ENCODE peak calls at places on chromosomes 5 and 9, in nine cellular contexts. X is K562, U is endothelial cell of umbilical vein, Q is SK-N-SH, T is A549, W is HCT116, D is HepG2, L is H1, Z is GM12878. O is an unnamed sample.

GRCh38 chr9:95506692-95507455 is 9.9 kb downstream of the PTCH1 start:
- DNase-seq in X (peak; percentile 41), D (peak; percentile 47), W (no peak), T (peak; percentile 65), Z (no peak), Q (peak; percentile 64), U (peak; percentile 71), L (no peak), O (peak; percentile 80)

GRCh38 chr5:172170251-172170701 is 17.7 kb downstream of the STK10 start:
- DNase-seq in W (no peak), X (no peak), T (no peak), Q (no peak), Z (no peak), U (no peak), D (no peak), L (no peak), O (no peak)

GRCh38 chr9:29966247-29966646 is 2393.0 kb upstream of the C9orf72 start:
- DNase-seq in Q (no peak), U (no peak), L (no peak), D (no peak), Z (no peak), X (no peak), W (no peak), T (peak; percentile 2), O (no peak)

GRCh38 chr9:84296146-84296843 is 44.3 kb downstream of the SLC28A3 start:
- DNase-seq in U (no peak), Q (no peak), T (peak; percentile 15), Z (peak; percentile 66), W (no peak), L (no peak), D (no peak), X (no peak), O (peak; percentile 46)

GRCh38 chr9:120348951-120349429 is 231.0 kb downstream of the CDK5RAP2 start:
- DNase-seq in U (peak; percentile 39), X (peak; percentile 58), W (peak; percentile 31), Z (no peak), T (peak; percentile 62), Q (peak; percentile 85), L (peak; percentile 47), D (peak; percentile 44), O (peak; percentile 52)

GRCh38 chr5:36875789-36876388 is 680 bp upstream of the NIPBL start:
- DNase-seq in X (peak; percentile 74), W (peak; percentile 51), L (no peak), Z (peak; percentile 46), T (peak; percentile 75), U (peak; percentile 85), D (peak; percentile 59), Q (peak; percentile 81), O (peak; percentile 89)

GRCh38 chr5:17190242-17190778 is 27.1 kb upstream of the BASP1 start:
- DNase-seq in W (peak; percentile 46), Z (no peak), L (no peak), T (peak; percentile 66), D (peak; percentile 23), U (peak; percentile 95), Q (peak; percentile 35), X (peak; percentile 42), O (peak; percentile 73)

GRCh38 chr5:99795026-99795425 is 740.1 kb upstream of the FAM174A start:
- DNase-seq in Q (no peak), X (no peak), L (no peak), W (no peak), Z (no peak), T (no peak), U (no peak), D (no peak), O (no peak)

GRCh38 chr5:96881511-96882115 is 5.3 kb downstream of the ERAP2 start:
- DNase-seq in X (no peak), D (no peak), Q (no peak), L (no peak), Z (no peak), T (no peak), U (peak; percentile 88), W (no peak), O (peak; percentile 25)

GRCh38 chr5:42250-42649 is 49.7 kb upstream of the PLEKHG4B start:
- DNase-seq in U (no peak), D (no peak), Z (no peak), T (peak; percentile 41), X (no peak), Q (no peak), W (no peak), L (no peak), O (peak; percentile 21)

GRCh38 chr5:176529824-176530195 is 7.4 kb downstream of the RNF44 start:
- DNase-seq in Q (no peak), W (no peak), X (no peak), L (no peak), Z (no peak), T (no peak), U (no peak), D (no peak), O (no peak)

GRCh38 chr5:2374703-2375102 is 376.8 kb downstream of the IRX2 start:
- DNase-seq in Q (no peak), D (no peak), X (no peak), L (no peak), W (no peak), Z (no peak), U (no peak), T (no peak), O (no peak)

GRCh38 chr5:137357436-137357835 is 141.7 kb downstream of the SPOCK1 start:
- DNase-seq in U (no peak), L (no peak), T (no peak), Z (no peak), X (no peak), Q (no peak), W (no peak), D (no peak), O (no peak)

GRCh38 chr9:33651125-33651524 is 127.1 kb downstream of the ANKRD18B start:
- DNase-seq in Q (no peak), U (no peak), L (no peak), D (no peak), X (no peak), W (no peak), Z (no peak), T (peak; percentile 4), O (peak; percentile 25)

GRCh38 chr5:130155395-130155794 is 251.1 kb downstream of the CHSY3 start:
- DNase-seq in X (no peak), W (no peak), T (no peak), Z (no peak), U (no peak), D (no peak), Q (no peak), L (no peak), O (no peak)

GRCh38 chr5:6405591-6405990 is 27.2 kb upstream of the MED10 start:
- DNase-seq in D (no peak), T (no peak), X (no peak), L (no peak), U (no peak), Z (no peak), Q (no peak), W (no peak), O (no peak)

GRCh38 chr5:81233080-81233634 is at the start of gene CKMT2:
- DNase-seq in U (peak; percentile 50), X (no peak), T (no peak), L (peak; percentile 61), Z (no peak), Q (no peak), W (no peak), D (peak; percentile 33), O (no peak)

GRCh38 chr5:14266686-14267085 is 123.5 kb downstream of the TRIO start:
- DNase-seq in L (no peak), Q (no peak), W (no peak), X (peak; percentile 39), D (no peak), Z (no peak), U (peak; percentile 43), T (no peak), O (peak; percentile 14)

GRCh38 chr5:14268738-14269137 is 125.6 kb downstream of the TRIO start:
- DNase-seq in T (no peak), U (peak; percentile 39), D (no peak), X (no peak), W (no peak), L (no peak), Z (no peak), Q (no peak), O (no peak)

GRCh38 chr5:14269395-14269794 is 126.3 kb downstream of the TRIO start:
- DNase-seq in Q (no peak), X (no peak), D (no peak), W (no peak), Z (no peak), U (no peak), L (no peak), T (no peak), O (no peak)

GRCh38 chr5:14267166-14267838 is 124.2 kb downstream of the TRIO start:
- DNase-seq in Z (no peak), U (peak; percentile 35), D (peak; percentile 25), T (peak; percentile 39), L (no peak), W (no peak), Q (no peak), X (peak; percentile 26), O (peak; percentile 13)

GRCh38 chr5:14268236-14268701 is 125.1 kb downstream of the TRIO start:
- DNase-seq in U (peak; percentile 77), W (peak; percentile 90), L (no peak), Z (no peak), T (peak; percentile 83), D (peak; percentile 76), X (peak; percentile 46), Q (no peak), O (peak; percentile 26)
- H3K4me3 ChIP-seq in U (no peak overlapping the region), W (peak overlapping the region; percentile 0), L (no peak overlapping the region), Z (no peak overlapping the region), T (no peak overlapping the region), D (no peak overlapping the region), X (no peak overlapping the region), Q (no peak overlapping the region), O (no peak overlapping the region)

DNA sequence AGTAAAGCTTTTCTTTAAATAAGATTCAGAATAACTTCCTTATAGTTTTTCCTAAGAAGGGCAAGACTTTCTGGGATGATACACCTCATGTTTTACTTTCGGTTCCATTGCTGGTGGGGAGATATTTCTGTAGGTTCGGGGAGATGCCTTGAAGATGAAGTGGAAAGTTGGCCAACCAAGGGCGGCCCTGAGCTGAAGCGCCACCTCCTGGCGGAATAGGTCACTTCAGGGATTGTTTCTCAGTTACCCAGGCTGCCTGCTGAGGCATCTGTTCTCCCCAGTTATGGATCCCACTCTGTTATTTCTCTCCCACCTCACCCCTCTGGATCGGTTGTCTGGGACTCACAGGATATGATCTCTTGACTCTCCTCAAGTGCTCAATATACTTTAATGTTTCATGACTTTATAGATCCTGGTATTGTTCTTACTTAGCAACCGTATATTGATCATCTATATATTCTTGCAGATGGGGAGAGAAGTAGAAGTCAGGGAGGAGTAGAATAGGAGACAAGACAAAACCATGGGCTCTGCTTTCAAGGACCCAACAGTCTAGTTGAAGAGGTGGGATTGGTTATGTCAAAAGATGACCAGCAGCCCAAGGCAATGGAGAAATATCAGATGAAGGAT is 23.4 kb downstream of the MEGF10 start:
- DNase-seq in T (peak; percentile 50), W (peak; percentile 33), Q (peak; percentile 44), D (peak; percentile 16), L (no peak), Z (no peak), U (peak; percentile 69), X (peak; percentile 71), O (peak; percentile 60)
- TF ChIP-seq MAX in T (no peak), W (no peak), Q (no peak), D (no peak), L (no peak), Z (no peak), U (no peak), X (no peak), O (no peak)

GRCh38 chr9:118569151-118569550 is 800.1 kb downstream of the BRINP1 start:
- DNase-seq in L (no peak), D (no peak), W (no peak), Q (no peak), Z (no peak), U (no peak), T (no peak), X (no peak), O (no peak)
- H3K4me3 ChIP-seq in L (no peak overlapping the region), D (no peak overlapping the region), W (no peak overlapping the region), Q (no peak overlapping the region), Z (no peak overlapping the region), U (no peak overlapping the region), T (no peak overlapping the region), X (no peak overlapping the region), O (no peak overlapping the region)

GRCh38 chr5:169602535-169602934 is 19.0 kb downstream of the SPDL1 start:
- DNase-seq in Q (no peak), T (no peak), W (no peak), X (no peak), D (no peak), U (no peak), Z (no peak), L (no peak), O (no peak)
- TF ChIP-seq MAX in Q (no peak), T (no peak), W (no peak), X (no peak), D (no peak), U (no peak), Z (no peak), L (no peak), O (no peak)

O was measured in NB4.